ENCODE peak calls at places on chromosome 2, in eight cellular contexts. I is tibial nerve; T is fibroblast of mammary gland; W is T-cell; B is NB4; N is activated T-cell treated with anti-CD3 and anti-CD28 coated beads, Interleukin-2, amount 50 U/mL, for 1 hour; C is lung; P is right cardiac atrium. U is an unnamed sample.

GRCh38 chr2:190903693-190904450 is 23.3 kb downstream of the GLS start:
- DNase-seq in T (no peak), W (no peak), P (no peak), I (no peak), C (no peak), N (no peak), B (no peak), U (no peak)

GRCh38 chr2:137178955-137179377 is 413.6 kb downstream of the THSD7B start:
- DNase-seq in C (no peak), B (peak), I (no peak), P (no peak), T (peak), W (no peak), N (no peak), U (no peak)

GRCh38 chr2:240467659-240468299 is 32.3 kb downstream of the GPC1 start:
- DNase-seq in T (no peak), C (peak), I (peak), P (peak), B (no peak), W (no peak), N (peak), U (no peak)

GRCh38 chr2:174326880-174327558 is 7.7 kb upstream of the SP9 start:
- DNase-seq in P (no peak), C (no peak), N (peak), B (no peak), W (no peak), T (no peak), I (no peak), U (peak)

GRCh38 chr2:205858781-205859478 is 176.6 kb downstream of the NRP2 start:
- DNase-seq in B (no peak), W (no peak), N (no peak), C (no peak), P (peak), I (peak), T (peak), U (no peak)

GRCh38 chr2:221999702-222000101 is 299.1 kb downstream of the PAX3 start:
- DNase-seq in B (no peak), N (no peak), P (no peak), T (peak), I (no peak), C (no peak), W (no peak), U (no peak)

GRCh38 chr2:196459539-196459938 is 180.0 kb upstream of the CCDC150 start:
- DNase-seq in P (no peak), W (no peak), I (no peak), C (no peak), T (no peak), B (peak), N (no peak), U (no peak)

GRCh38 chr2:241399941-241400922 is 44.1 kb downstream of the FARP2 start:
- DNase-seq in N (no peak), I (no peak), P (no peak), T (no peak), W (no peak), C (no peak), B (no peak), U (no peak)

GRCh38 chr2:48600917-48601316 is 16.7 kb upstream of the GTF2A1L start:
- DNase-seq in C (no peak), I (no peak), P (no peak), W (no peak), N (no peak), B (no peak), T (peak), U (no peak)

GRCh38 chr2:237706257-237706656 is 78.9 kb downstream of the LRRFIP1 start:
- DNase-seq in W (no peak), B (no peak), I (no peak), C (no peak), N (peak), P (no peak), T (no peak), U (no peak)

GRCh38 chr2:241924909-241925250 is 55.4 kb downstream of the RTP5 start:
- DNase-seq in W (no peak), N (peak), I (no peak), C (no peak), P (no peak), B (no peak), T (no peak), U (no peak)

GRCh38 chr2:195316485-195316884 is 340.5 kb upstream of the SLC39A10 start:
- DNase-seq in I (no peak), N (no peak), W (no peak), P (no peak), T (no peak), B (no peak), C (no peak), U (no peak)

GRCh38 chr2:189124175-189124574 is 55.4 kb downstream of the COL5A2 start:
- DNase-seq in B (no peak), N (no peak), T (no peak), P (no peak), I (no peak), W (no peak), C (no peak), U (no peak)

GRCh38 chr2:118689456-118689855 is 158.0 kb downstream of the EN1 start:
- DNase-seq in C (no peak), B (peak), P (no peak), N (no peak), T (no peak), I (no peak), W (no peak), U (no peak)

GRCh38 chr2:26072925-26073768 is 39.3 kb downstream of the RAB10 start:
- DNase-seq in W (no peak), C (no peak), B (no peak), T (peak), P (no peak), N (no peak), I (no peak), U (no peak)

GRCh38 chr2:65598240-65598639 is 165.8 kb upstream of the SPRED2 start:
- DNase-seq in N (no peak), B (no peak), W (no peak), P (no peak), C (no peak), I (no peak), T (no peak), U (no peak)

GRCh38 chr2:100761365-100761764 is 58.6 kb upstream of the NPAS2 start:
- DNase-seq in I (no peak), W (no peak), T (no peak), C (no peak), N (no peak), B (no peak), P (no peak), U (no peak)

GRCh38 chr2:221400411-221400810 is 171.7 kb downstream of the EPHA4 start:
- DNase-seq in W (no peak), C (no peak), I (no peak), B (no peak), T (peak), P (no peak), N (no peak), U (no peak)

U was measured in activated CD8-positive, alpha-beta memory T cell treated with anti-CD3 and anti-CD28 coated beads, Interleukin-2, amount 50 U/mL, for 48 hours.